ENCODE peak calls at places on chromosomes 12 and 14, in six cellular contexts. F, E, O, B, T and I are unnamed samples.

GRCh38 chr12:92360543-92360942 is 214.9 kb upstream of the BTG1 start:
- DNase-seq in F (no peak), E (no peak), O (no peak), B (no peak), T (no peak), I (no peak)

GRCh38 chr12:46562625-46563228 is 190.2 kb upstream of the SLC38A2 start:
- DNase-seq in F (no peak), E (no peak), O (no peak), B (no peak), T (no peak), I (peak)

GRCh38 chr12:42199007-42199406 is 39.0 kb downstream of the YAF2 start:
- DNase-seq in F (no peak), E (no peak), O (no peak), B (no peak), T (no peak), I (no peak)

GRCh38 chr12:12685305-12685704 is 10.7 kb downstream of the GPR19 start:
- DNase-seq in F (no peak), E (no peak), O (peak), B (no peak), T (no peak), I (no peak)

GRCh38 chr12:91617830-91618229 is 435.2 kb upstream of the DCN start:
- DNase-seq in F (no peak), E (no peak), O (no peak), B (no peak), T (no peak), I (no peak)

GRCh38 chr12:23421556-23421955 is 527.9 kb downstream of the SOX5 start:
- DNase-seq in F (no peak), E (no peak), O (no peak), B (no peak), T (no peak), I (no peak)

GRCh38 chr12:58602179-58602578 is 318.1 kb downstream of the LRIG3 start:
- DNase-seq in F (no peak), E (no peak), O (no peak), B (no peak), T (no peak), I (no peak)

GRCh38 chr14:63840981-63841380 is 11.8 kb upstream of the SYNE2 start:
- DNase-seq in F (peak), E (peak), O (no peak), B (peak), T (no peak), I (no peak)

GRCh38 chr14:43540948-43541347 is 966.1 kb downstream of the FSCB start:
- DNase-seq in F (no peak), E (no peak), O (no peak), B (no peak), T (no peak), I (no peak)

GRCh38 chr12:6169107-6169440 is 31.1 kb upstream of the CD9 start:
- DNase-seq in F (no peak), E (no peak), O (no peak), B (no peak), T (no peak), I (no peak)

GRCh38 chr14:30234966-30235365 is 307.3 kb upstream of the PRKD1 start:
- DNase-seq in F (no peak), E (no peak), O (no peak), B (no peak), T (no peak), I (no peak)

GRCh38 chr14:52048641-52049204 is 20.1 kb downstream of the NID2 start:
- DNase-seq in F (no peak), E (no peak), O (no peak), B (no peak), T (no peak), I (peak)

GRCh38 chr12:104508752-104509446 is 52.2 kb downstream of the CHST11 start:
- DNase-seq in F (no peak), E (no peak), O (no peak), B (no peak), T (no peak), I (no peak)

GRCh38 chr12:23186950-23187349 is 562.0 kb downstream of the ETNK1 start:
- DNase-seq in F (no peak), E (no peak), O (no peak), B (no peak), T (no peak), I (no peak)

GRCh38 chr12:11499802-11500201 is 104.4 kb upstream of the PRB2 start:
- DNase-seq in F (no peak), E (no peak), O (peak), B (no peak), T (no peak), I (no peak)

GRCh38 chr14:105419305-105420091 is at the start of gene MTA1:
- DNase-seq in F (peak), E (no peak), O (peak), B (peak), T (peak), I (peak)

GRCh38 chr12:101697930-101698781 is 716 bp downstream of the CHPT1 start:
- DNase-seq in F (peak), E (no peak), O (peak), B (peak), T (peak), I (peak)

GRCh38 chr12:1195513-1195912 is 204.5 kb downstream of the ERC1 start:
- DNase-seq in F (no peak), E (no peak), O (no peak), B (no peak), T (no peak), I (no peak)

GRCh38 chr12:5170894-5171293 is 127.2 kb downstream of the KCNA5 start:
- DNase-seq in F (no peak), E (no peak), O (no peak), B (no peak), T (no peak), I (no peak)

GRCh38 chr12:120265483-120266179 is at the start of gene PXN:
- DNase-seq in F (peak), E (peak), O (peak), B (peak), T (peak), I (peak)

GRCh38 chr14:76829650-76830421 is 3.6 kb downstream of the LRRC74A start:
- DNase-seq in F (no peak), E (no peak), O (no peak), B (no peak), T (peak), I (no peak)